ENCODE peak calls at places on chromosomes 11 and 22, in five cellular contexts. L is tibial artery, Z is pancreas, V is lung, O is gastrocnemius medialis. M is an unnamed sample. For H3K4me1, the result is how much of the 10 kb centered on the place peaks cover.

GRCh38 chr22:37291559-37292298 is 9.4 kb downstream of the CYTH4 start:
- DNase-seq in L (no peak), Z (no peak), V (no peak), O (no peak), M (no peak)

GRCh38 chr22:34736081-34736480 is 329.9 kb upstream of the ISX start:
- DNase-seq in L (no peak), Z (no peak), V (no peak), O (no peak), M (no peak)

GRCh38 chr22:43833286-43834240 is 21.5 kb upstream of the EFCAB6 start:
- DNase-seq in L (no peak), Z (peak), V (no peak), O (no peak), M (no peak)

GRCh38 chr11:71209656-71210055 is 42.7 kb downstream of the SHANK2 start:
- DNase-seq in L (peak), Z (peak), V (no peak), O (no peak), M (no peak)

GRCh38 chr11:108466405-108466804 is 924 bp downstream of the C11orf65 start:
- DNase-seq in L (no peak), Z (no peak), V (no peak), O (no peak), M (no peak)

GRCh38 chr11:48354013-48354412 is 12.3 kb downstream of the OR4C5 start:
- DNase-seq in L (no peak), Z (no peak), V (no peak), O (no peak), M (no peak)

GRCh38 chr11:1274501-1274900 is 34.9 kb downstream of the TOLLIP start:
- DNase-seq in L (no peak), Z (no peak), V (no peak), O (no peak), M (no peak)

GRCh38 chr22:21971858-21972275 is 10.7 kb downstream of the TOP3B start:
- DNase-seq in L (no peak), Z (no peak), V (no peak), O (no peak), M (no peak)

GRCh38 chr11:33774356-33775063 is at the start of gene FBXO3:
- DNase-seq in L (peak), Z (peak), V (peak), O (peak), M (peak)

GRCh38 chr11:118998822-118999221 is 884 bp downstream of the CENATAC start:
- DNase-seq in L (no peak), Z (no peak), V (peak), O (no peak), M (peak)

GRCh38 chr11:119745776-119746535 is 17.0 kb upstream of the NECTIN1 start:
- DNase-seq in L (no peak), Z (peak), V (no peak), O (no peak), M (no peak)

GRCh38 chr11:26946209-26946828 is 47.6 kb upstream of the FIBIN start:
- DNase-seq in L (no peak), Z (no peak), V (no peak), O (no peak), M (no peak)

GRCh38 chr11:36741515-36741914 is 143.5 kb upstream of the RAG2 start:
- DNase-seq in L (no peak), Z (no peak), V (no peak), O (no peak), M (no peak)

GRCh38 chr11:130168105-130168504 is 8.5 kb downstream of the ST14 start:
- DNase-seq in L (no peak), Z (no peak), V (no peak), O (no peak), M (no peak)

GRCh38 chr22:48146426-48146825 is 1384.0 kb downstream of the TBC1D22A start:
- DNase-seq in L (no peak), Z (no peak), V (no peak), O (no peak), M (no peak)

GRCh38 chr11:19992162-19992561 is 168.1 kb downstream of the DBX1 start:
- DNase-seq in L (no peak), Z (no peak), V (no peak), O (no peak), M (no peak)

GRCh38 chr11:44927174-44927661 is 23.5 kb downstream of the TP53I11 start:
- DNase-seq in L (peak), Z (peak), V (peak), O (peak), M (peak)

GRCh38 chr11:10405858-10406592 is 49.0 kb upstream of the AMPD3 start:
- DNase-seq in L (peak), Z (no peak), V (peak), O (peak), M (peak)

GRCh38 chr11:73152086-73152853 is 10.2 kb upstream of the FCHSD2 start:
- DNase-seq in L (peak), Z (no peak), V (no peak), O (no peak), M (peak)

GRCh38 chr11:2537896-2538855 is 93.4 kb downstream of the KCNQ1 start:
- DNase-seq in L (peak), Z (peak), V (no peak), O (no peak), M (no peak)

GRCh38 chr11:3837793-3838192 is 3.0 kb downstream of the RHOG start:
- DNase-seq in L (peak), Z (no peak), V (peak), O (peak), M (no peak)

GRCh38 chr22:49303061-49303735 is 524.5 kb downstream of the BRD1 start:
- DNase-seq in L (peak), Z (no peak), V (no peak), O (no peak), M (no peak)

GRCh38 chr11:77127969-77128691 is at the start of gene MYO7A:
- DNase-seq in L (peak), Z (peak), V (no peak), O (no peak), M (peak)

GRCh38 chr22:41976961-41977566 is 7.8 kb downstream of the SEPTIN3 start:
- DNase-seq in L (no peak), Z (no peak), V (no peak), O (no peak), M (no peak)

GRCh38 chr22:41975299-41976069 is 6.2 kb downstream of the SEPTIN3 start:
- DNase-seq in L (no peak), Z (no peak), V (no peak), O (no peak), M (no peak)

GRCh38 chr22:41978732-41979131 is 9.5 kb downstream of the SEPTIN3 start:
- DNase-seq in L (no peak), Z (no peak), V (no peak), O (no peak), M (no peak)

GRCh38 chr22:41974691-41975290 is 5.5 kb downstream of the SEPTIN3 start:
- DNase-seq in L (no peak), Z (no peak), V (no peak), O (no peak), M (peak)

DNA sequence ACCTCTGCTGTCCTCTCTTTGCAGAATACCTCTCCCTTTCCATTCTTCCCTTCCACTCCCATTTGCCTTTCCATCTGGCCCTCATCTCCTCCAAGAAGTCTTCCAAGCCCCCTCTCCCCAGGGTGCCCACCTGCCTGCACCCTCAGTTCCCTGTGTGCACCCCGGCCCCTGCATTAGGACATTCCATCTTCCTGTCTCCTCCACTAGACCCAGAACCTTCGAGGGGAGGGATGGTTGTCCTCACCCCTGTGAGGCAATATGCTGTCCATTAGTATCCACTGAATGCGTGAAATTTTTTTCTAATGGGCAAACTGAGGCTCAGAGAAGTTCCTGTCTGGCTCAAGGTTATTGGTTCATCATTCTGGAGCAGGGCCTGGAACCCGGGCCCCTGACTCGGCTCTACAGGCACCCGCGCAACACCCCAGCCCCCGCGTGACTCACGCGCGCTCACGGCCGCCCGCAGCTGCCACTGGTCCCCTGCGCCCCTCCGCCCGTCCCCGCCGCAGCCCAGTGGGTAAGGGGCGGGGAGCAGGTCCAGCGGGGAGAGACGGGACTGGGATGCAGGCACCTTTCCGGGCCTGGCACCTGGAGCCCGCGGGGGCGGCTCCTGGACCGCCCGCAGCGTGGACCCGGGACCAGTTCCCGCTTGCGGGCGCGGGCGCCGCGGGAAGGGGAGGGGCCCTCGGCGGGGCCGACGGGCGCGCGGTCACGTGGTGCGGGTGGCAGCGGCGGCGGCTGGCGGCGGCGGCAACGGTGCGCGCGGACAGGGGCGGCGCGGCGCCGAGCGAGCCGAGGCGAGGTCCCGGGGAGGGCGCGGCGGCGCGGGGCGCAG is 7.0 kb downstream of the SEPTIN3 start:
- DNase-seq in L (no peak), Z (peak), V (no peak), O (no peak), M (peak)
- H3K4me3 ChIP-seq in L (peak), Z (peak), V (no peak), O (peak), M (no peak)

DNA sequence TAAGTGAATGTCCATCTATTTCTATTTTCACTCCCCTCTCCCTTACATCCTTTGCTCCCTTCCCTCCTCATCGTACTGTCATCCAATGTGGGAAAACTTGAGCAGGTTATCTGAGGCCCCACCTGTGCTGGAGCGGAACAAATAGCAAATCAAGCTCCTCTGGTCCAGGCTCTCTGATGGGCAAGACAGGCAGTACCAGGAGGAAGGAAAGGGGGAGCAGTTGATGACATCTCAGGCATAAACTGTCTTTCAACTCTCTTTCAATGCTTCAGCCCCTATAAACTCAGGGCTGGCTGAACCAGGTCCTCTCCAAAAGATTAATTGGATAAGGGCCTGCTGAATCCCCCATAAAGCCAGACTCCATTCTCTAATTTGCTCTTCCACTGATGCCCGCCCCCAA is 1.5 kb upstream of the CCKBR start:
- DNase-seq in L (no peak), Z (no peak), V (no peak), O (no peak), M (no peak)
- TF ChIP-seq CTCF in L (no peak), Z (no peak), V (no peak), O (no peak), M (no peak)

DNA sequence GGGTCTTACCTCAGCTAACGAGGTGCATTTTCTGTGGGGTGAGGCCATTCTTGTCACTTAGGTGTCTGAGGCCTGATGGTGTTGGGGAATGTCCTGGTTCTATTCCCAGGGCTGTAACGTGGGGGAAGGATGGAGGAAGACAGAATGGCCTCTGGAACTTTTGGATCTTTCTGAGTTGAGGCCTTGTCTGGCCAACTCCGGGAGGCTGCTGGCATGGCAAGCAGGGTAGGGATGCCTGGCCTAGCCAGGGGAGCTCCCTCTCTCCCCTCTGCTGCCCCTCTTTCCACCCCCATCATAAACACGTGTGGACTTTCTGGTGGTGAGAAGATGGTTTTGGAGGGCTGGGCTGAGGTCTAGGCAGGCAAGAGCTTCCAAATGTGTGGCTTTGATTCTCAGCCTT is 30.7 kb downstream of the ZBTB16 start:
- DNase-seq in L (no peak), Z (no peak), V (no peak), O (no peak), M (no peak)
- H3K4me1 ChIP-seq in L (half or more), Z (under half), V (half or more), O (half or more), M (half or more)

GRCh38 chr11:57599381-57599780 is 1.9 kb downstream of the SERPING1 start:
- DNase-seq in L (no peak), Z (no peak), V (no peak), O (no peak), M (no peak)

GRCh38 chr11:57596266-57596885 is 1.1 kb upstream of the SERPING1 start:
- DNase-seq in L (peak), Z (no peak), V (no peak), O (no peak), M (peak)

GRCh38 chr11:57597461-57597892 is at the start of gene SERPING1:
- DNase-seq in L (peak), Z (peak), V (peak), O (peak), M (peak)

GRCh38 chr11:57597971-57598830 is 716 bp downstream of the SERPING1 start:
- DNase-seq in L (peak), Z (peak), V (peak), O (peak), M (peak)

DNA sequence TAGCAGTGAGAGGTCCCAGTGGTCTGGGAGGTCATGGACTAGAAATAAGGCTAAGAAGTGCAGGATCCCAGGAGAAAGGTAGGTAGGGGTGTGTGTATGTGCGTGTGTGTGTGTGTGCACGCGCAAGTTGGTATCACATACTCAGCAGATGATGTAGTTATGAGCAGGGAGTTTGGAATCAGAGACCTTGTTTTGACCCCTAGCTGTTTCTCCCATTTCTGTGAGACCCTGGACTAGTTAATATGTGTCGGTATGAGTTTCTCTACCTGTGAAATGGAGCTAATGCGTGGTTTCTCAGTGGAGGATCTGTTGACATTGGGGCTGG is 1.3 kb downstream of the SERPING1 start:
- DNase-seq in L (no peak), Z (no peak), V (no peak), O (no peak), M (no peak)
- H3K4me3 ChIP-seq in L (peak), Z (peak), V (peak), O (peak), M (peak)

DNA sequence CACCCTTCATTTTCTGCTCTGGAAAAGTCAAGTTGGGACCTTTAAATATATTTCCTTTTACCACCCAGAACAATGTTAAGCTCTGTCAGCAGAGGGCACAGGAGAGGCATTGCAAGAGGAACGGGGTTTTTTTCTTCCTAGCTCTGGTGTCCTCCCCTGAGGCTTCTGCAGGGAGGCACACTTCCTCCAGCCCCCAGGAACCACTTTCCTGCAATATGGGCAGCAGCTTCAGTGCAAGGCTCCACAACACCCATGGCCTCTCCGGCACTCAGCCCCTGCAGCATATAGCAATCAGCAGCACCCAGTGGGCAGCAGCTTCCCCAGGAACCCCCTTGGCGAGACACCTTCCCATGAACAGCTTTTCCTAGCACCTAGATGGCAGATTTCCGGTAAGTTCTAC is 101.4 kb downstream of the SYT9 start:
- DNase-seq in L (no peak), Z (no peak), V (no peak), O (no peak), M (no peak)
- TF ChIP-seq CTCF in L (no peak), Z (no peak), V (no peak), O (no peak), M (no peak)

GRCh38 chr22:24446291-24446611 is 18.9 kb downstream of the ADORA2A start:
- DNase-seq in L (no peak), Z (no peak), V (no peak), O (no peak), M (no peak)

GRCh38 chr22:24444729-24445466 is 17.5 kb downstream of the ADORA2A start:
- DNase-seq in L (peak), Z (no peak), V (no peak), O (no peak), M (no peak)

GRCh38 chr22:24443668-24444067 is 16.3 kb downstream of the ADORA2A start:
- DNase-seq in L (peak), Z (no peak), V (no peak), O (no peak), M (no peak)

GRCh38 chr22:24444251-24444650 is 16.9 kb downstream of the ADORA2A start:
- DNase-seq in L (no peak), Z (no peak), V (no peak), O (no peak), M (no peak)

DNA sequence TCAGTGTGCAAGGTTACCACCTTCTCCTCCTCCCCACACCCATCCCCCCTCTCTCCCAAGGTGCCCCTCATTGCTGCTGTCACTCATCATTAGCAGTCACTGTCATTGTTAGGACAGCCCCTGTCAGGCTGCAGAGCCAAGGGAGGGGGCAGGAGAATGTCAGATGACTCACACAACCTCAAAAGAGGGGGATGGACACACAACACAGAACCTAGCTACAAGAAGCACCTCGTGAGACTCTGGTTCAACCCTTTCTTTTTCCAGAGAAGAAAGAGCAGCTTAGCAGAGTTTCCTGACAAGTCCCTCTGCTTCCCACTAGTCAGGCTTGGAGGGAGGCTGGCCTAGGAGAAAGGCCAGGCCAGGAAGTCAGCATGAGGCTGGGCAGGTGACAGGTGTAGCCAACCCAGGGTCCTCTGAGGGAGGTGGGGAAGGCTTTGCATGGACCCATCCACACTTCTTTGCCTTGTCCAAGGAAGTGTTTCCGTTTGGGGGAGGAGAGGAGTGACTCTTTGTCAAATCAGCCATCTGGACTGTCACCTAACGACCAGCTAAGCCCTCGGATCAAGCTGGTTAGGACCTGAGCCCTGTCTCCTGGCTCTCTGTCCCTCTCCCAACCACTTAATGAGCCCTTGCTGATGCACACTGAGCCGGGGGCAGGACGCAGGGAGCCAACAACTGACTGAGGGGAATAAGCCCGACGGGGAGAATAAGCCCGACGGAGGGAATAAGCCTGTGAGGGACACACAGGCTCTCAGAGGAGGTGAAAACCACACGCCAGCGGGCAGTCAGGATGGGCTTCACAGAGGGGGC is 18.3 kb downstream of the ADORA2A start:
- DNase-seq in L (peak), Z (no peak), V (no peak), O (no peak), M (no peak)
- H3K4me1 ChIP-seq in L (under half), Z (under half), V (under half), O (under half), M (under half)

DNA sequence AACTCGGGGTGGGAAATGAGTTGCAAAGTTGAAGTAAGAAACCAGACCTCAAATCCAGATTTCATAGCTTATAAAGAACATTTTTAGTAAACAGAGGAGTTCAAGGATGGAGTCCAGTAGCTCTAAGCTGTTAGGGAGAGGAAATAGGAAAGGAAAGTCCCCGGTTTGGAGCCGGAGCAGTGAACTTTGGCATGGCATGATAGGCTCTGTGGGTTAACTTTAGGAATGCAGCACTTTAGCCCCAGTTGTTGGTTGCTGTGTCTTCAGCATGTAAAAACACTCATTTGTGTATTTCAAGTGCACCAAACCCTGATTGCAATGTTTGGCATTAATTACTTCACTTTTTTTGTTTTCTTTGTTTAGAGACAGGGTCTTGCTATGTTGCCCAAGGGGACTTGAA is 8.6 kb upstream of the PIK3IP1 start:
- DNase-seq in L (no peak), Z (no peak), V (no peak), O (no peak), M (no peak)
- H3K4me3 ChIP-seq in L (no peak), Z (no peak), V (no peak), O (no peak), M (no peak)

DNA sequence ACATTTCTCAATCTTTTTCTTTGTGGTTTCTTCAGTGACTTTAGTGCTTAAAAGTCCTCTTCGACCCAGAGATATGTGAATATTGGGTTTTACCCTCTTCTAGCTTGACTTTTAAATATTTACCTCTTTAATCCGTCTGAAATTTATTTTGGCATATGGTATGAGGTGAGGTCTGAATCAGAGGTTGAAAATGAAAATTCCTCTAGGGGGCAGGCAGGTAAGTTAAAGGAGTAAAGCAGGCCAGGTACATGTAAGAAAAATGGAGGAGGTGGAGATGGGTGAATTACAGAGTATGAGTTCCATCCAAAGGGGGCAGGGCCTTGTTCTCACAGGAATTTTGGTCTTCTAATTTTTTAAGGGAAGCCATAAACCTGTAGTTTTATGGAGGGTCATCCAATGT is 263.8 kb upstream of the NARS2 start:
- DNase-seq in L (no peak), Z (no peak), V (no peak), O (no peak), M (no peak)
- TF ChIP-seq CTCF in L (no peak), Z (no peak), V (no peak), O (no peak), M (peak)

M was measured in thyroid gland.